ENCODE peak calls at places on chromosomes 12 and 14, in seven cellular contexts. One of them, this sample, is unnamed.

GRCh38 chr14:100692859-100693558 is 33.7 kb upstream of the DLK1 start:
- DNase-seq in epithelial cell of esophagus: peak; percentile 99
- DNase-seq in astrocyte of the spinal cord: peak; percentile 95
- DNase-seq in nephron progenitor cell: no peak
- DNase-seq in osteocyte: peak; percentile 88
- DNase-seq in neural crest cell: no peak
- DNase-seq in CD4-positive, alpha-beta T cell: no peak
- DNase-seq in this sample: no peak

GRCh38 chr14:89269404-89269803 is 147.6 kb downstream of the FOXN3 start:
- DNase-seq in epithelial cell of esophagus: no peak
- DNase-seq in astrocyte of the spinal cord: no peak
- DNase-seq in nephron progenitor cell: no peak
- DNase-seq in osteocyte: no peak
- DNase-seq in neural crest cell: no peak
- DNase-seq in CD4-positive, alpha-beta T cell: no peak
- DNase-seq in this sample: no peak

GRCh38 chr14:65594153-65594881 is 181.8 kb downstream of the FUT8 start:
- DNase-seq in epithelial cell of esophagus: peak; percentile 23
- DNase-seq in astrocyte of the spinal cord: no peak
- DNase-seq in nephron progenitor cell: peak; percentile 30
- DNase-seq in osteocyte: no peak
- DNase-seq in neural crest cell: no peak
- DNase-seq in CD4-positive, alpha-beta T cell: no peak
- DNase-seq in this sample: no peak

GRCh38 chr14:101064718-101065117 is 161.2 kb upstream of the RTL1 start:
- DNase-seq in epithelial cell of esophagus: no peak
- DNase-seq in astrocyte of the spinal cord: no peak
- DNase-seq in nephron progenitor cell: no peak
- DNase-seq in osteocyte: no peak
- DNase-seq in neural crest cell: no peak
- DNase-seq in CD4-positive, alpha-beta T cell: no peak
- DNase-seq in this sample: no peak

GRCh38 chr12:116783503-116784237 is 45.6 kb downstream of the RNFT2 start:
- DNase-seq in epithelial cell of esophagus: no peak
- DNase-seq in astrocyte of the spinal cord: no peak
- DNase-seq in nephron progenitor cell: no peak
- DNase-seq in osteocyte: no peak
- DNase-seq in neural crest cell: no peak
- DNase-seq in CD4-positive, alpha-beta T cell: no peak
- DNase-seq in this sample: no peak

GRCh38 chr12:120798696-120799095 is 73.1 kb downstream of the ACADS start:
- DNase-seq in epithelial cell of esophagus: no peak
- DNase-seq in astrocyte of the spinal cord: no peak
- DNase-seq in nephron progenitor cell: no peak
- DNase-seq in osteocyte: no peak
- DNase-seq in neural crest cell: no peak
- DNase-seq in CD4-positive, alpha-beta T cell: no peak
- DNase-seq in this sample: no peak

GRCh38 chr14:60331201-60332045 is 82.4 kb downstream of the PPM1A start:
- DNase-seq in epithelial cell of esophagus: peak; percentile 62
- DNase-seq in astrocyte of the spinal cord: peak; percentile 56
- DNase-seq in nephron progenitor cell: peak; percentile 89
- DNase-seq in osteocyte: no peak
- DNase-seq in neural crest cell: peak; percentile 89
- DNase-seq in CD4-positive, alpha-beta T cell: peak; percentile 72
- DNase-seq in this sample: peak; percentile 59

GRCh38 chr12:64730585-64730964 is 28.6 kb downstream of the GNS start:
- DNase-seq in epithelial cell of esophagus: no peak
- DNase-seq in astrocyte of the spinal cord: no peak
- DNase-seq in nephron progenitor cell: no peak
- DNase-seq in osteocyte: no peak
- DNase-seq in neural crest cell: no peak
- DNase-seq in CD4-positive, alpha-beta T cell: no peak
- DNase-seq in this sample: no peak

GRCh38 chr12:56616924-56617323 is 13.2 kb downstream of the BAZ2A start:
- DNase-seq in epithelial cell of esophagus: no peak
- DNase-seq in astrocyte of the spinal cord: no peak
- DNase-seq in nephron progenitor cell: no peak
- DNase-seq in osteocyte: no peak
- DNase-seq in neural crest cell: no peak
- DNase-seq in CD4-positive, alpha-beta T cell: no peak
- DNase-seq in this sample: no peak

GRCh38 chr14:73467377-73467776 is 9.0 kb upstream of the NUMB start:
- DNase-seq in epithelial cell of esophagus: no peak
- DNase-seq in astrocyte of the spinal cord: peak; percentile 61
- DNase-seq in nephron progenitor cell: no peak
- DNase-seq in osteocyte: no peak
- DNase-seq in neural crest cell: no peak
- DNase-seq in CD4-positive, alpha-beta T cell: no peak
- DNase-seq in this sample: no peak

GRCh38 chr12:25195056-25195971 is at the start of the genes DNAI7 and ETFRF1:
- DNase-seq in epithelial cell of esophagus: peak; percentile 94
- DNase-seq in astrocyte of the spinal cord: peak; percentile 98
- DNase-seq in nephron progenitor cell: peak; percentile 100
- DNase-seq in osteocyte: peak; percentile 99
- DNase-seq in neural crest cell: peak; percentile 98
- DNase-seq in CD4-positive, alpha-beta T cell: peak; percentile 94
- DNase-seq in this sample: peak; percentile 78
- TF ChIP-seq CTCF in epithelial cell of esophagus: no peak
- TF ChIP-seq CTCF in astrocyte of the spinal cord: no peak
- TF ChIP-seq CTCF in nephron progenitor cell: no peak
- TF ChIP-seq CTCF in osteocyte: no peak
- TF ChIP-seq CTCF in neural crest cell: peak; percentile 41
- TF ChIP-seq CTCF in CD4-positive, alpha-beta T cell: no peak
- TF ChIP-seq CTCF in this sample: no peak

GRCh38 chr12:53253298-53253697 is 14.8 kb upstream of the ESPL1 start:
- DNase-seq in epithelial cell of esophagus: no peak
- DNase-seq in astrocyte of the spinal cord: no peak
- DNase-seq in nephron progenitor cell: no peak
- DNase-seq in osteocyte: no peak
- DNase-seq in neural crest cell: no peak
- DNase-seq in CD4-positive, alpha-beta T cell: no peak
- DNase-seq in this sample: no peak

GRCh38 chr12:53255993-53256392 is 12.1 kb upstream of the ESPL1 start:
- DNase-seq in epithelial cell of esophagus: no peak
- DNase-seq in astrocyte of the spinal cord: no peak
- DNase-seq in nephron progenitor cell: no peak
- DNase-seq in osteocyte: no peak
- DNase-seq in neural crest cell: no peak
- DNase-seq in CD4-positive, alpha-beta T cell: no peak
- DNase-seq in this sample: peak; percentile 44

GRCh38 chr12:53251477-53252348 is 16.4 kb upstream of the ESPL1 start:
- DNase-seq in epithelial cell of esophagus: peak; percentile 76
- DNase-seq in astrocyte of the spinal cord: peak; percentile 74
- DNase-seq in nephron progenitor cell: peak; percentile 88
- DNase-seq in osteocyte: peak; percentile 92
- DNase-seq in neural crest cell: peak; percentile 64
- DNase-seq in CD4-positive, alpha-beta T cell: peak; percentile 59
- DNase-seq in this sample: no peak

GRCh38 chr12:53254816-53255545 is 13.1 kb upstream of the ESPL1 start:
- DNase-seq in epithelial cell of esophagus: no peak
- DNase-seq in astrocyte of the spinal cord: no peak
- DNase-seq in nephron progenitor cell: no peak
- DNase-seq in osteocyte: no peak
- DNase-seq in neural crest cell: no peak
- DNase-seq in CD4-positive, alpha-beta T cell: no peak
- DNase-seq in this sample: no peak

GRCh38 chr12:53252349-53252916 is 15.7 kb upstream of the ESPL1 start:
- DNase-seq in epithelial cell of esophagus: peak; percentile 85
- DNase-seq in astrocyte of the spinal cord: no peak
- DNase-seq in nephron progenitor cell: no peak
- DNase-seq in osteocyte: no peak
- DNase-seq in neural crest cell: no peak
- DNase-seq in CD4-positive, alpha-beta T cell: no peak
- DNase-seq in this sample: no peak
- TF ChIP-seq CTCF in epithelial cell of esophagus: no peak
- TF ChIP-seq CTCF in astrocyte of the spinal cord: no peak
- TF ChIP-seq CTCF in nephron progenitor cell: no peak
- TF ChIP-seq CTCF in osteocyte: no peak
- TF ChIP-seq CTCF in neural crest cell: no peak
- TF ChIP-seq CTCF in CD4-positive, alpha-beta T cell: no peak
- TF ChIP-seq CTCF in this sample: no peak

GRCh38 chr12:32307352-32307751 is 92.0 kb upstream of the FGD4 start:
- DNase-seq in epithelial cell of esophagus: no peak
- DNase-seq in astrocyte of the spinal cord: no peak
- DNase-seq in nephron progenitor cell: no peak
- DNase-seq in osteocyte: no peak
- DNase-seq in neural crest cell: no peak
- DNase-seq in CD4-positive, alpha-beta T cell: no peak
- DNase-seq in this sample: no peak

GRCh38 chr12:32303171-32303570 is 96.2 kb upstream of the FGD4 start:
- DNase-seq in epithelial cell of esophagus: no peak
- DNase-seq in astrocyte of the spinal cord: no peak
- DNase-seq in nephron progenitor cell: no peak
- DNase-seq in osteocyte: no peak
- DNase-seq in neural crest cell: no peak
- DNase-seq in CD4-positive, alpha-beta T cell: no peak
- DNase-seq in this sample: no peak

GRCh38 chr12:32301216-32301615 is 98.1 kb upstream of the FGD4 start:
- DNase-seq in epithelial cell of esophagus: no peak
- DNase-seq in astrocyte of the spinal cord: no peak
- DNase-seq in nephron progenitor cell: no peak
- DNase-seq in osteocyte: no peak
- DNase-seq in neural crest cell: no peak
- DNase-seq in CD4-positive, alpha-beta T cell: no peak
- DNase-seq in this sample: no peak

GRCh38 chr12:32302218-32302826 is 97.0 kb upstream of the FGD4 start:
- DNase-seq in epithelial cell of esophagus: peak; percentile 49
- DNase-seq in astrocyte of the spinal cord: no peak
- DNase-seq in nephron progenitor cell: no peak
- DNase-seq in osteocyte: no peak
- DNase-seq in neural crest cell: no peak
- DNase-seq in CD4-positive, alpha-beta T cell: no peak
- DNase-seq in this sample: peak; percentile 35

GRCh38 chr12:32305163-32305562 is 94.2 kb upstream of the FGD4 start:
- DNase-seq in epithelial cell of esophagus: peak; percentile 51
- DNase-seq in astrocyte of the spinal cord: peak; percentile 55
- DNase-seq in nephron progenitor cell: no peak
- DNase-seq in osteocyte: no peak
- DNase-seq in neural crest cell: no peak
- DNase-seq in CD4-positive, alpha-beta T cell: no peak
- DNase-seq in this sample: no peak
- TF ChIP-seq CTCF in epithelial cell of esophagus: peak; percentile 45
- TF ChIP-seq CTCF in astrocyte of the spinal cord: peak; percentile 52
- TF ChIP-seq CTCF in nephron progenitor cell: no peak
- TF ChIP-seq CTCF in osteocyte: no peak
- TF ChIP-seq CTCF in neural crest cell: no peak
- TF ChIP-seq CTCF in CD4-positive, alpha-beta T cell: peak; percentile 74
- TF ChIP-seq CTCF in this sample: peak; percentile 15

DNA sequence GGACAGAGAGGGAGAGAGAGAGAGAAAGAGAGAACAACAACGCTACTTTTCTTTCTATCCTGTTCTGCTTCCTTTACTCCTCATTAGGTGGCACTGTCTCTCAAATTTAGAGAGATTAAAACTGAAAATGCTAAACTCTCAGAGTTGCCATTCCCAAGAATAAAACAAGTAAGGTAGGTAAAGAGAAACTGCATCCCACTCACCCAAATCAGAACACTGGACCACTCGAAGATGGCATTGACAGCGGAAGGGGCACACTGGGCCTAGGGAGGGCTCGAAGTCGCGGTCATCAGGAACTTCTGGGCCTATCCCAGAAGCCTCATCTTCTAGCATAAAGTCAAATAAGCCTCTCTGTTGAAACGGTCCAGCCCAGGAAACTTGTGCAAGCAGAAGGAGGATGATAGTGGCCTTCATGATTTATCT is 4.5 kb downstream of the DCN start:
- DNase-seq in epithelial cell of esophagus: peak; percentile 26
- DNase-seq in astrocyte of the spinal cord: peak; percentile 68
- DNase-seq in nephron progenitor cell: no peak
- DNase-seq in osteocyte: no peak
- DNase-seq in neural crest cell: no peak
- DNase-seq in CD4-positive, alpha-beta T cell: no peak
- DNase-seq in this sample: no peak
- TF ChIP-seq CTCF in epithelial cell of esophagus: peak; percentile 55
- TF ChIP-seq CTCF in astrocyte of the spinal cord: peak; percentile 67
- TF ChIP-seq CTCF in nephron progenitor cell: peak; percentile 34
- TF ChIP-seq CTCF in osteocyte: peak; percentile 73
- TF ChIP-seq CTCF in neural crest cell: peak; percentile 57
- TF ChIP-seq CTCF in CD4-positive, alpha-beta T cell: peak; percentile 7
- TF ChIP-seq CTCF in this sample: peak; percentile 29

GRCh38 chr14:77108753-77109152 is 10.7 kb downstream of the CIPC start:
- DNase-seq in epithelial cell of esophagus: no peak
- DNase-seq in astrocyte of the spinal cord: no peak
- DNase-seq in nephron progenitor cell: no peak
- DNase-seq in osteocyte: no peak
- DNase-seq in neural crest cell: no peak
- DNase-seq in CD4-positive, alpha-beta T cell: no peak
- DNase-seq in this sample: no peak
- TF ChIP-seq CTCF in epithelial cell of esophagus: no peak
- TF ChIP-seq CTCF in astrocyte of the spinal cord: no peak
- TF ChIP-seq CTCF in nephron progenitor cell: no peak
- TF ChIP-seq CTCF in osteocyte: no peak
- TF ChIP-seq CTCF in neural crest cell: peak; percentile 24
- TF ChIP-seq CTCF in CD4-positive, alpha-beta T cell: no peak
- TF ChIP-seq CTCF in this sample: peak; percentile 11

GRCh38 chr12:31959701-31960391 is 631 bp downstream of the RESF1 start:
- DNase-seq in epithelial cell of esophagus: peak; percentile 64
- DNase-seq in astrocyte of the spinal cord: peak; percentile 78
- DNase-seq in nephron progenitor cell: peak; percentile 13
- DNase-seq in osteocyte: peak; percentile 87
- DNase-seq in neural crest cell: peak; percentile 50
- DNase-seq in CD4-positive, alpha-beta T cell: peak; percentile 76
- DNase-seq in this sample: no peak
- TF ChIP-seq CTCF in epithelial cell of esophagus: no peak
- TF ChIP-seq CTCF in astrocyte of the spinal cord: no peak
- TF ChIP-seq CTCF in nephron progenitor cell: no peak
- TF ChIP-seq CTCF in osteocyte: peak; percentile 29
- TF ChIP-seq CTCF in neural crest cell: peak; percentile 34
- TF ChIP-seq CTCF in CD4-positive, alpha-beta T cell: no peak
- TF ChIP-seq CTCF in this sample: peak; percentile 10

DNA sequence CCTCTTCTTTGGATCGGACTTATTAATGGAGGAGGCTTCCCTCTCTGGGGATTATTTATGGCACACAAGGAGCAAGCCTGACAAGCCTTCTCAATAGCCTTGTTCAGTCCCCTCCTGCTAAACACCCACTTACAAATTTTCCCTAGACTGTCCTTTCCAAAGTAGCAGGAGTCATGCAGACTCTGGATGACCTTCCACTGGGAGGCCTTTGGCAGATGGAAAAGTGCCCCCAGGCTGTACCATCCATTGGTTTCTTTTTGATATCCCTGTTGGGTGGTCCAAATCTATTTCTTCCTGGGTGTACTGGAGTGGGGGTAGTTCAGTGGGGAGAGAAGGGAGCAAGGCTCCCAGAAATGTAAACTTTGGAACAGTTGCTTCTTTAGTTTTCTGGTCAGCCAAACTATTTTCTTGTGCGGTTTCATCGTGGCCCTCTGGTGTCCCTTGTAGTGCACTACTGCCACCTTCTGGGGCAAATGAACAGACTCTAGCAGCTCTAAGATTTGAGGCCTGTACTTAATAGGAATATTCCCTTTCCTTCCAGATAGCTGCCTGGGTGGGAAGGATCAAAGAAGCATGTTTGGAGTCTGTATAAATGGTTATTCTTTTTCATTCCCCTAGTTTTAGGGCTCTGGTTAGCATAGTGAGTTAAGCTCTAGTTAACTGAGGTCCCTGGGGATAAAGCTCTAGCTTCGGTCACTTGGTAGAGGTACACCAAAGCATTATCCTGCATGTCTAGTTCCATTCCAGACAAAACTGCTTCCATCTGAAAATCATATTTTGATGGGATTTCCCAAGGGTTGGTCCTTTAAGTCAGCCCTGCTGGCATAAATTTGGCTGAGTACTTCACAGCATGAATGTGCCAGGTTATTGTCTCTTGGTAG is 409.5 kb downstream of the SLC6A15 start:
- DNase-seq in epithelial cell of esophagus: peak; percentile 80
- DNase-seq in astrocyte of the spinal cord: peak; percentile 70
- DNase-seq in nephron progenitor cell: peak; percentile 63
- DNase-seq in osteocyte: no peak
- DNase-seq in neural crest cell: peak; percentile 43
- DNase-seq in CD4-positive, alpha-beta T cell: no peak
- DNase-seq in this sample: peak; percentile 13
- TF ChIP-seq CTCF in epithelial cell of esophagus: peak; percentile 81
- TF ChIP-seq CTCF in astrocyte of the spinal cord: peak; percentile 79
- TF ChIP-seq CTCF in nephron progenitor cell: peak; percentile 77
- TF ChIP-seq CTCF in osteocyte: peak; percentile 73
- TF ChIP-seq CTCF in neural crest cell: peak; percentile 79
- TF ChIP-seq CTCF in CD4-positive, alpha-beta T cell: no peak
- TF ChIP-seq CTCF in this sample: peak; percentile 61

This sample was measured in GM12864.